ENCODE peak calls at places on chromosomes 12 and 14, in eight cellular contexts. T is cardiac fibroblast; L is NCI-H1092; R is A673; H is activated naive CD4-positive, alpha-beta T cell treated with Interleukin-2 at 50 U/mL for 16 hours; G is stimulated activated CD4-positive, alpha-beta T cell treated with anti-CD3 and anti-CD28 coated beads, Interleukin-2, amount 100 ng/mL, for 48 hours; W is Kasumi-1; P is LHCN-M2. C is an unnamed sample.
A peak's percentile ranks its signal among the peaks of the same experiment; 100 is the strongest.

GRCh38 chr14:31943217-31943616 is 133.9 kb upstream of the ARHGAP5 start:
- DNase-seq in T (no peak), L (no peak), R (no peak), H (no peak), G (no peak), W (no peak), P (no peak), C (no peak)

GRCh38 chr14:59483360-59483759 is 848 bp downstream of the L3HYPDH start:
- DNase-seq in T (peak; percentile 65), L (no peak), R (peak; percentile 25), H (no peak), G (no peak), W (peak; percentile 30), P (peak; percentile 48), C (peak; percentile 65)

GRCh38 chr12:123089125-123089524 is 61.8 kb downstream of the PITPNM2 start:
- DNase-seq in T (no peak), L (no peak), R (no peak), H (no peak), G (no peak), W (peak; percentile 87), P (no peak), C (no peak)

GRCh38 chr14:85444685-85445084 is 85.3 kb upstream of the FLRT2 start:
- DNase-seq in T (peak; percentile 75), L (peak; percentile 57), R (peak; percentile 69), H (no peak), G (no peak), W (peak; percentile 55), P (peak; percentile 45), C (no peak)

GRCh38 chr12:3454780-3455179 is 36.2 kb upstream of the PRMT8 start:
- DNase-seq in T (no peak), L (no peak), R (no peak), H (no peak), G (no peak), W (no peak), P (no peak), C (no peak)

GRCh38 chr14:64147126-64147790 is 146.9 kb downstream of the ESR2 start:
- DNase-seq in T (peak; percentile 20), L (no peak), R (no peak), H (no peak), G (no peak), W (no peak), P (peak; percentile 25), C (peak; percentile 79)

GRCh38 chr14:23557946-23558345 is 1.9 kb downstream of the THTPA start:
- DNase-seq in T (no peak), L (no peak), R (no peak), H (no peak), G (no peak), W (no peak), P (no peak), C (no peak)

GRCh38 chr12:94994312-94994711 is 9.2 kb downstream of the NDUFA12 start:
- DNase-seq in T (peak; percentile 50), L (no peak), R (no peak), H (no peak), G (no peak), W (no peak), P (peak; percentile 59), C (peak; percentile 71)

GRCh38 chr14:39841088-39841487 is 408.9 kb upstream of the FBXO33 start:
- DNase-seq in T (no peak), L (no peak), R (no peak), H (no peak), G (no peak), W (no peak), P (no peak), C (peak; percentile 43)

GRCh38 chr14:54672688-54673087 is 105.8 kb downstream of the SAMD4A start:
- DNase-seq in T (no peak), L (no peak), R (no peak), H (no peak), G (no peak), W (no peak), P (no peak), C (no peak)

GRCh38 chr12:50641566-50641965 is 122.3 kb upstream of the ATF1 start:
- DNase-seq in T (no peak), L (no peak), R (no peak), H (no peak), G (no peak), W (no peak), P (peak; percentile 18), C (no peak)

GRCh38 chr12:4787965-4788364 is 67.8 kb downstream of the GALNT8 start:
- DNase-seq in T (no peak), L (no peak), R (no peak), H (no peak), G (no peak), W (no peak), P (no peak), C (no peak)

GRCh38 chr14:40574780-40575179 is 1031.9 kb upstream of the LRFN5 start:
- DNase-seq in T (no peak), L (no peak), R (no peak), H (no peak), G (no peak), W (no peak), P (no peak), C (no peak)

GRCh38 chr12:68109001-68109400 is 50.5 kb downstream of the IFNG start:
- DNase-seq in T (no peak), L (no peak), R (no peak), H (no peak), G (no peak), W (no peak), P (no peak), C (no peak)

GRCh38 chr14:68616255-68616902 is 176.5 kb downstream of the ZFP36L1 start:
- DNase-seq in T (peak; percentile 40), L (no peak), R (no peak), H (no peak), G (no peak), W (peak; percentile 32), P (peak; percentile 72), C (no peak)

GRCh38 chr14:90577661-90578282 is 180.9 kb downstream of the CALM1 start:
- DNase-seq in T (no peak), L (no peak), R (no peak), H (no peak), G (no peak), W (no peak), P (no peak), C (no peak)

GRCh38 chr14:104665663-104666522 is 23.5 kb upstream of the INF2 start:
- DNase-seq in T (no peak), L (no peak), R (no peak), H (peak; percentile 43), G (peak; percentile 22), W (no peak), P (no peak), C (peak; percentile 22)

GRCh38 chr12:111405149-111405855 is 421 bp upstream of the SH2B3 start:
- DNase-seq in T (peak; percentile 94), L (peak; percentile 85), R (peak; percentile 99), H (peak; percentile 99), G (peak; percentile 98), W (peak; percentile 94), P (peak; percentile 87), C (peak; percentile 96)

GRCh38 chr12:104520242-104520900 is 63.6 kb downstream of the CHST11 start:
- DNase-seq in T (no peak), L (peak; percentile 47), R (no peak), H (no peak), G (no peak), W (no peak), P (no peak), C (no peak)

GRCh38 chr12:49043856-49044258 is 16.7 kb downstream of the KMT2D start:
- DNase-seq in T (peak; percentile 63), L (peak; percentile 10), R (peak; percentile 77), H (peak; percentile 77), G (peak; percentile 82), W (peak; percentile 87), P (peak; percentile 42), C (peak; percentile 29)

GRCh38 chr12:91098942-91099341 is 12.4 kb downstream of the LUM start:
- DNase-seq in T (peak; percentile 93), L (no peak), R (no peak), H (no peak), G (no peak), W (no peak), P (peak; percentile 91), C (peak; percentile 100)

GRCh38 chr12:84653482-84653881 is 259.1 kb downstream of the SLC6A15 start:
- DNase-seq in T (no peak), L (no peak), R (no peak), H (no peak), G (no peak), W (no peak), P (no peak), C (no peak)

C was measured in SJSA1.